ENCODE peak calls at places on chromosomes 5 and 9, in eight cellular contexts. K is tibial nerve, Q is GM12865, G is BJ, O is heart left ventricle, A is ovary, B is kidney, D is upper lobe of right lung. S is an unnamed sample.

GRCh38 chr9:16828335-16829281 is 41.9 kb downstream of the BNC2 start:
- DNase-seq in K (peak; percentile 15), Q (no peak), G (peak; percentile 56), O (peak; percentile 28), A (peak; percentile 51), B (peak; percentile 80), D (no peak), S (peak; percentile 65)

GRCh38 chr5:13325765-13326164 is 618.7 kb downstream of the DNAH5 start:
- DNase-seq in K (no peak), Q (no peak), G (no peak), O (no peak), A (no peak), B (no peak), D (no peak), S (no peak)

GRCh38 chr9:79233542-79233941 is 338.2 kb upstream of the TLE4 start:
- DNase-seq in K (no peak), Q (peak; percentile 55), G (no peak), O (no peak), A (no peak), B (no peak), D (no peak), S (no peak)

GRCh38 chr5:168939131-168939530 is 360.0 kb upstream of the PANK3 start:
- DNase-seq in K (no peak), Q (no peak), G (no peak), O (no peak), A (no peak), B (no peak), D (no peak), S (no peak)

GRCh38 chr5:111165058-111165457 is 59.1 kb upstream of the CAMK4 start:
- DNase-seq in K (no peak), Q (no peak), G (no peak), O (no peak), A (no peak), B (no peak), D (no peak), S (no peak)

GRCh38 chr9:69476016-69476415 is 151.0 kb downstream of the ENTREP1 start:
- DNase-seq in K (no peak), Q (no peak), G (no peak), O (no peak), A (no peak), B (no peak), D (no peak), S (no peak)

GRCh38 chr5:172793577-172794488 is 22.8 kb upstream of the DUSP1 start:
- DNase-seq in K (no peak), Q (peak; percentile 76), G (no peak), O (no peak), A (peak; percentile 61), B (no peak), D (peak; percentile 50), S (peak; percentile 72)

GRCh38 chr9:15357050-15357653 is 50.1 kb upstream of the TTC39B start:
- DNase-seq in K (no peak), Q (peak; percentile 54), G (no peak), O (no peak), A (no peak), B (no peak), D (peak; percentile 67), S (no peak)

GRCh38 chr9:131288217-131288616 is 1.3 kb upstream of the PLPP7 start:
- DNase-seq in K (no peak), Q (no peak), G (no peak), O (no peak), A (no peak), B (no peak), D (no peak), S (no peak)

GRCh38 chr9:134165357-134166315 is 1.3 kb upstream of the RNU6ATAC start:
- DNase-seq in K (no peak), Q (peak; percentile 71), G (no peak), O (no peak), A (peak; percentile 69), B (peak; percentile 86), D (peak; percentile 75), S (no peak)

GRCh38 chr5:58496488-58496887 is 5.3 kb downstream of the GAPT start:
- DNase-seq in K (no peak), Q (no peak), G (no peak), O (no peak), A (no peak), B (no peak), D (no peak), S (no peak)

GRCh38 chr9:71755869-71756268 is 12.4 kb downstream of the CEMIP2 start:
- DNase-seq in K (no peak), Q (no peak), G (no peak), O (no peak), A (no peak), B (no peak), D (no peak), S (no peak)

GRCh38 chr5:72503888-72504491 is 3.2 kb downstream of the ZNF366 start:
- DNase-seq in K (no peak), Q (no peak), G (no peak), O (no peak), A (no peak), B (no peak), D (no peak), S (no peak)

GRCh38 chr5:142215915-142216681 is 107.5 kb downstream of the NDFIP1 start:
- DNase-seq in K (peak; percentile 78), Q (no peak), G (peak; percentile 96), O (peak; percentile 75), A (peak; percentile 64), B (peak; percentile 85), D (peak; percentile 70), S (peak; percentile 82)

GRCh38 chr9:121489344-121489743 is 10.3 kb downstream of the GGTA1 start:
- DNase-seq in K (no peak), Q (no peak), G (no peak), O (no peak), A (no peak), B (no peak), D (no peak), S (no peak)

GRCh38 chr9:132020272-132020671 is 59.4 kb downstream of the MED27 start:
- DNase-seq in K (no peak), Q (no peak), G (no peak), O (no peak), A (no peak), B (no peak), D (no peak), S (no peak)

GRCh38 chr5:175520321-175520720 is 42.0 kb downstream of the SFXN1 start:
- DNase-seq in K (no peak), Q (no peak), G (no peak), O (no peak), A (no peak), B (no peak), D (no peak), S (no peak)

GRCh38 chr5:63053019-63053638 is 474.5 kb downstream of the LRRC70 start:
- DNase-seq in K (no peak), Q (no peak), G (no peak), O (no peak), A (peak; percentile 74), B (no peak), D (no peak), S (peak; percentile 22)

GRCh38 chr5:69206528-69207190 is 17.3 kb downstream of the CENPH start:
- DNase-seq in K (no peak), Q (no peak), G (no peak), O (no peak), A (no peak), B (no peak), D (no peak), S (no peak)

GRCh38 chr5:69202497-69202896 is 13.1 kb downstream of the CENPH start:
- DNase-seq in K (no peak), Q (no peak), G (no peak), O (no peak), A (no peak), B (no peak), D (no peak), S (no peak)
- H3K4me3 ChIP-seq in K (no peak overlapping the region), Q (no peak overlapping the region), G (no peak overlapping the region), O (no peak overlapping the region), A (no peak overlapping the region), B (no peak overlapping the region), D (no peak overlapping the region), S (no peak overlapping the region)

GRCh38 chr5:54540286-54540685 is 22.7 kb downstream of the SNX18 start:
- DNase-seq in K (no peak), Q (no peak), G (no peak), O (no peak), A (no peak), B (no peak), D (no peak), S (no peak)

GRCh38 chr5:54535149-54535844 is 17.7 kb downstream of the SNX18 start:
- DNase-seq in K (no peak), Q (no peak), G (no peak), O (no peak), A (no peak), B (no peak), D (no peak), S (no peak)

GRCh38 chr5:54537720-54538119 is 20.2 kb downstream of the SNX18 start:
- DNase-seq in K (no peak), Q (no peak), G (no peak), O (no peak), A (no peak), B (no peak), D (no peak), S (no peak)

GRCh38 chr5:54539001-54539400 is 21.4 kb downstream of the SNX18 start:
- DNase-seq in K (no peak), Q (no peak), G (no peak), O (no peak), A (no peak), B (no peak), D (no peak), S (no peak)

GRCh38 chr5:54538156-54538555 is 20.6 kb downstream of the SNX18 start:
- DNase-seq in K (no peak), Q (no peak), G (no peak), O (no peak), A (no peak), B (no peak), D (no peak), S (no peak)
- H3K4me3 ChIP-seq in K (no peak overlapping the region), Q (no peak overlapping the region), G (no peak overlapping the region), O (no peak overlapping the region), A (no peak overlapping the region), B (no peak overlapping the region), D (no peak overlapping the region), S (no peak overlapping the region)

GRCh38 chr5:76376141-76376900 is 26.8 kb upstream of the IQGAP2 start:
- DNase-seq in K (no peak), Q (no peak), G (no peak), O (no peak), A (no peak), B (no peak), D (no peak), S (no peak)

GRCh38 chr5:76368941-76369340 is 34.1 kb upstream of the IQGAP2 start:
- DNase-seq in K (no peak), Q (no peak), G (no peak), O (no peak), A (no peak), B (no peak), D (no peak), S (no peak)

GRCh38 chr5:76367623-76368366 is 35.3 kb upstream of the IQGAP2 start:
- DNase-seq in K (no peak), Q (peak; percentile 69), G (no peak), O (no peak), A (no peak), B (no peak), D (no peak), S (no peak)

GRCh38 chr5:76371955-76372319 is 31.1 kb upstream of the IQGAP2 start:
- DNase-seq in K (no peak), Q (no peak), G (no peak), O (no peak), A (no peak), B (no peak), D (no peak), S (no peak)

GRCh38 chr5:76372320-76373054 is 30.6 kb upstream of the IQGAP2 start:
- DNase-seq in K (no peak), Q (no peak), G (peak; percentile 27), O (no peak), A (no peak), B (no peak), D (no peak), S (no peak)
- H3K4me3 ChIP-seq in K (no peak overlapping the region), Q (no peak overlapping the region), G (no peak overlapping the region), O (no peak overlapping the region), A (no peak overlapping the region), B (no peak overlapping the region), D (no peak overlapping the region), S (no peak overlapping the region)

GRCh38 chr5:135490245-135491037 is 38.3 kb upstream of the TIFAB start:
- DNase-seq in K (no peak), Q (no peak), G (no peak), O (no peak), A (no peak), B (no peak), D (no peak), S (no peak)
- H3K4me3 ChIP-seq in K (peak overlapping the region; percentile 52), Q (no peak overlapping the region), G (no peak overlapping the region), O (peak overlapping the region; percentile 41), A (no peak overlapping the region), B (no peak overlapping the region), D (no peak overlapping the region), S (peak overlapping the region; percentile 60)

S was measured in tibial artery.